ENCODE peak calls at places on chromosomes 7 and 10, in four cellular contexts. N is K562, E is HepG2, K is GM12878. L is an unnamed sample.

GRCh38 chr7:75795831-75796285 is 17.7 kb downstream of the CCL24 start:
- DNase-seq in K (no peak), N (no peak), E (no peak), L (no peak)

GRCh38 chr7:100162874-100163533 is 4.5 kb upstream of the TRAPPC14 start:
- DNase-seq in N (no peak), E (no peak), K (no peak), L (no peak)

GRCh38 chr10:8378198-8378983 is 323.9 kb downstream of the GATA3 start:
- DNase-seq in K (no peak), E (no peak), N (no peak), L (no peak)

GRCh38 chr7:27745064-27745583 is 5.2 kb downstream of the TAX1BP1 start:
- DNase-seq in K (no peak), E (peak; percentile 92), N (no peak), L (peak; percentile 48)

GRCh38 chr7:18458830-18459229 is 36.7 kb upstream of the HDAC9 start:
- DNase-seq in K (no peak), N (no peak), E (no peak), L (no peak)

GRCh38 chr7:127258111-127258510 is 5.4 kb upstream of the GRM8 start:
- DNase-seq in K (no peak), N (no peak), E (no peak), L (no peak)

GRCh38 chr7:150879345-150879744 is 27.0 kb downstream of the AOC1 start:
- DNase-seq in N (no peak), E (no peak), K (no peak), L (peak; percentile 8)

GRCh38 chr7:45660201-45660900 is 86.2 kb downstream of the ADCY1 start:
- DNase-seq in N (no peak), E (no peak), K (no peak), L (no peak)

GRCh38 chr10:125148021-125148439 is 12.3 kb downstream of the CTBP2 start:
- DNase-seq in E (no peak), K (no peak), N (no peak), L (no peak)

GRCh38 chr10:49441488-49442476 is 45.9 kb upstream of the DRGX start:
- DNase-seq in K (no peak), E (no peak), N (no peak), L (no peak)

GRCh38 chr7:134477954-134478353 is 19.1 kb upstream of the AKR1B1 start:
- DNase-seq in E (no peak), K (no peak), N (no peak), L (no peak)

GRCh38 chr7:159158125-159158887 is 13.6 kb upstream of the VIPR2 start:
- DNase-seq in N (no peak), E (no peak), K (no peak), L (peak; percentile 5)

DNA sequence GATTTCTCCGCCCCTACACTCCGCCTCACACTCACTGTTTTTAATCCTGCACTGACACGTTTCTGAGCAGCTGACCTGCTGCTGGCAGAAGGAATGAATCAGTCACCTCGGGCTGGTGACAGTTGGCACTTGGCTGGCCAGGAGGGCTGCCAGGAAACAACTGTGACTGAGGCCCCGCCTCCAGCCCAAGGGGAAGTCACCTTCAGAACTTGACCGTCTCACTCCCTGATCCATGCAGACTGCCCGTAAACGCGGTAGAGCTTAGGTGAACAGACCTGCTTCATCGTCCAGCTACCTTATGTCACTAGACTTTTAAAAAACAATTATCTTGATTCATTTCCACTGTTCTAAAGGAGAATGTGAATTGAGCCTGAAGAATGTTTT is 107.5 kb downstream of the DOCK1 start:
- DNase-seq in N (no peak), E (no peak), K (no peak), L (no peak)
- TF ChIP-seq TARDBP in N (no peak), E (no peak), K (no peak), L (no peak)

GRCh38 chr7:142440219-142441073 is 182.6 kb upstream of the PRSS58 start:
- DNase-seq in E (peak; percentile 4), N (no peak), K (no peak), L (no peak)

GRCh38 chr7:142436601-142437000 is 178.7 kb upstream of the PRSS58 start:
- DNase-seq in N (no peak), E (no peak), K (no peak), L (peak; percentile 56)

GRCh38 chr7:142439739-142440138 is 181.9 kb upstream of the PRSS58 start:
- DNase-seq in E (no peak), K (no peak), N (no peak), L (no peak)

GRCh38 chr7:142438923-142439515 is 181.2 kb upstream of the PRSS58 start:
- DNase-seq in N (no peak), K (no peak), E (no peak), L (no peak)

DNA sequence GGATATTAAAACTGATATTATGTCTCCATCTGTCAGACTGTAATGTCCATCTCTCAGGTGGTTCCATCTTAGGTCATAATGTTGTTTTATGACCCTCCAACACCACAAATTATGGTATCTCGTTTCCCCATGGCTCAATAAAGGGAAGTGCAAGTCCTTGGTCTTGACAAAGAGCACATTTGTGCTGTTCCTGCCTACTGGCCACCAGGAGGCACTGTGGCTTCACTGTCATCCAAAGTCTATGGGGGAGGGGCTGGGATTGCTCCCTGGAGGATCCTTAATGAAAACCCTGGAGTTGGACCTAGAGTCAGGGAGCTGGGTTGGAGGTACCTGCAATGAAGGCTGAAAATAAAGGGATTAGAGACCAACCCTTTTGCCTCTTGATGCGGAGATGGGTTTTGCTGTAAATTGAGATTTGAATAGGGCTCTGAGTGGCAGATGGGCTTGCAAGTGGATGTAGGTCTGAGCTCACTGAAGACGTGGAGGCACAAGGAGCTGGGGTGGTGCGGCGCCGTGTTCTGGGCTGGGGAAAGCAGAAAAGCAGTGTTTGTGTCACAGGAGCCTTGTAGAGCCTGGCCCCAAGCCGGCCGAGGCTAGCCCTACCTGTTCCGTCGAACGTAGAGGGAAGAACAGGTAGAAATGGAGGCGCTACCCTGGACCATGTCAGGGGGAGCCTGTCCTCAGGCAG is 180.5 kb upstream of the PRSS58 start:
- DNase-seq in N (peak; percentile 87), E (peak; percentile 9), K (no peak), L (peak; percentile 76)
- TF ChIP-seq TARDBP in N (no peak), E (no peak), K (no peak), L (no peak)

GRCh38 chr7:84422790-84423189 is 228.2 kb upstream of the SEMA3A start:
- DNase-seq in E (no peak), K (no peak), N (no peak), L (no peak)
- TF ChIP-seq TARDBP in E (no peak), K (no peak), N (no peak), L (no peak)

GRCh38 chr10:25531662-25532061 is 356.9 kb downstream of the GPR158 start:
- DNase-seq in E (no peak), K (no peak), N (no peak), L (no peak)
- TF ChIP-seq TARDBP in E (no peak), K (no peak), N (no peak), L (no peak)